ENCODE peak calls at places on chromosomes 12 and 14, in ten cellular contexts. One of them, this sample, is unnamed.

GRCh38 chr14:93944348-93945069 is 17.4 kb downstream of the FAM181A start:
- DNase-seq in posterior vena cava: no peak
- DNase-seq in coronary artery: no peak
- DNase-seq in cerebellar cortex: no peak
- DNase-seq in non-pigmented ciliary epithelial cell: no peak
- DNase-seq in left ventricle myocardium inferior: no peak
- DNase-seq in cardiac muscle cell: no peak
- DNase-seq in GDM1: no peak
- DNase-seq in A549: no peak
- DNase-seq in lung: no peak
- DNase-seq in this sample: no peak

GRCh38 chr12:55955800-55956508 is 9.9 kb downstream of the PMEL start:
- DNase-seq in posterior vena cava: no peak
- DNase-seq in coronary artery: no peak
- DNase-seq in cerebellar cortex: no peak
- DNase-seq in non-pigmented ciliary epithelial cell: no peak
- DNase-seq in left ventricle myocardium inferior: no peak
- DNase-seq in cardiac muscle cell: peak
- DNase-seq in GDM1: peak
- DNase-seq in A549: peak
- DNase-seq in lung: no peak
- DNase-seq in this sample: no peak

GRCh38 chr14:96104469-96105057 is 65.4 kb downstream of the C14orf132 start:
- DNase-seq in posterior vena cava: peak
- DNase-seq in coronary artery: peak
- DNase-seq in cerebellar cortex: no peak
- DNase-seq in non-pigmented ciliary epithelial cell: peak
- DNase-seq in left ventricle myocardium inferior: peak
- DNase-seq in cardiac muscle cell: peak
- DNase-seq in GDM1: no peak
- DNase-seq in A549: peak
- DNase-seq in lung: peak
- DNase-seq in this sample: no peak

GRCh38 chr14:99312106-99312505 is 40.1 kb upstream of the BCL11B start:
- DNase-seq in posterior vena cava: peak
- DNase-seq in coronary artery: no peak
- DNase-seq in cerebellar cortex: no peak
- DNase-seq in non-pigmented ciliary epithelial cell: no peak
- DNase-seq in left ventricle myocardium inferior: no peak
- DNase-seq in cardiac muscle cell: no peak
- DNase-seq in GDM1: no peak
- DNase-seq in A549: no peak
- DNase-seq in lung: no peak
- DNase-seq in this sample: no peak

GRCh38 chr14:53953828-53954550 is 2.6 kb downstream of the BMP4 start:
- DNase-seq in posterior vena cava: peak
- DNase-seq in coronary artery: no peak
- DNase-seq in cerebellar cortex: peak
- DNase-seq in non-pigmented ciliary epithelial cell: no peak
- DNase-seq in left ventricle myocardium inferior: peak
- DNase-seq in cardiac muscle cell: peak
- DNase-seq in GDM1: no peak
- DNase-seq in A549: peak
- DNase-seq in lung: no peak
- DNase-seq in this sample: no peak

GRCh38 chr14:68110989-68111704 is 291.6 kb downstream of the RAD51B start:
- DNase-seq in posterior vena cava: no peak
- DNase-seq in coronary artery: no peak
- DNase-seq in cerebellar cortex: no peak
- DNase-seq in non-pigmented ciliary epithelial cell: no peak
- DNase-seq in left ventricle myocardium inferior: no peak
- DNase-seq in cardiac muscle cell: no peak
- DNase-seq in GDM1: no peak
- DNase-seq in A549: no peak
- DNase-seq in lung: no peak
- DNase-seq in this sample: no peak

GRCh38 chr14:49206832-49207231 is 379.3 kb downstream of the RPS29 start:
- DNase-seq in posterior vena cava: no peak
- DNase-seq in coronary artery: no peak
- DNase-seq in cerebellar cortex: no peak
- DNase-seq in non-pigmented ciliary epithelial cell: no peak
- DNase-seq in left ventricle myocardium inferior: no peak
- DNase-seq in cardiac muscle cell: peak
- DNase-seq in GDM1: no peak
- DNase-seq in A549: no peak
- DNase-seq in lung: no peak
- DNase-seq in this sample: no peak

GRCh38 chr12:30286345-30286926 is 409.2 kb downstream of the IPO8 start:
- DNase-seq in posterior vena cava: no peak
- DNase-seq in coronary artery: no peak
- DNase-seq in cerebellar cortex: peak
- DNase-seq in non-pigmented ciliary epithelial cell: peak
- DNase-seq in left ventricle myocardium inferior: no peak
- DNase-seq in cardiac muscle cell: peak
- DNase-seq in GDM1: no peak
- DNase-seq in A549: peak
- DNase-seq in lung: no peak
- DNase-seq in this sample: no peak

GRCh38 chr14:81314443-81315175 is 85.5 kb downstream of the STON2 start:
- DNase-seq in posterior vena cava: no peak
- DNase-seq in coronary artery: no peak
- DNase-seq in cerebellar cortex: no peak
- DNase-seq in non-pigmented ciliary epithelial cell: no peak
- DNase-seq in left ventricle myocardium inferior: no peak
- DNase-seq in cardiac muscle cell: no peak
- DNase-seq in GDM1: no peak
- DNase-seq in A549: no peak
- DNase-seq in lung: no peak
- DNase-seq in this sample: no peak

GRCh38 chr12:54135621-54136027 is 53.2 kb downstream of the SMUG1 start:
- DNase-seq in posterior vena cava: peak
- DNase-seq in coronary artery: no peak
- DNase-seq in cerebellar cortex: no peak
- DNase-seq in non-pigmented ciliary epithelial cell: no peak
- DNase-seq in left ventricle myocardium inferior: no peak
- DNase-seq in cardiac muscle cell: no peak
- DNase-seq in GDM1: no peak
- DNase-seq in A549: no peak
- DNase-seq in lung: no peak
- DNase-seq in this sample: no peak

GRCh38 chr12:3207858-3208257 is 130.7 kb downstream of the TSPAN9 start:
- DNase-seq in posterior vena cava: no peak
- DNase-seq in coronary artery: no peak
- DNase-seq in cerebellar cortex: peak
- DNase-seq in non-pigmented ciliary epithelial cell: no peak
- DNase-seq in left ventricle myocardium inferior: no peak
- DNase-seq in cardiac muscle cell: no peak
- DNase-seq in GDM1: no peak
- DNase-seq in A549: no peak
- DNase-seq in lung: no peak
- DNase-seq in this sample: no peak

GRCh38 chr14:74658535-74659130 is 46.6 kb upstream of the LTBP2 start:
- DNase-seq in posterior vena cava: no peak
- DNase-seq in coronary artery: no peak
- DNase-seq in cerebellar cortex: no peak
- DNase-seq in non-pigmented ciliary epithelial cell: no peak
- DNase-seq in left ventricle myocardium inferior: no peak
- DNase-seq in cardiac muscle cell: peak
- DNase-seq in GDM1: no peak
- DNase-seq in A549: no peak
- DNase-seq in lung: no peak
- DNase-seq in this sample: no peak

GRCh38 chr12:91419809-91420208 is 237.2 kb upstream of the DCN start:
- DNase-seq in posterior vena cava: no peak
- DNase-seq in coronary artery: no peak
- DNase-seq in cerebellar cortex: no peak
- DNase-seq in non-pigmented ciliary epithelial cell: no peak
- DNase-seq in left ventricle myocardium inferior: no peak
- DNase-seq in cardiac muscle cell: no peak
- DNase-seq in GDM1: no peak
- DNase-seq in A549: no peak
- DNase-seq in lung: no peak
- DNase-seq in this sample: no peak

GRCh38 chr12:109432431-109432830 is 44.7 kb downstream of the KCTD10 start:
- DNase-seq in posterior vena cava: no peak
- DNase-seq in coronary artery: no peak
- DNase-seq in cerebellar cortex: no peak
- DNase-seq in non-pigmented ciliary epithelial cell: no peak
- DNase-seq in left ventricle myocardium inferior: no peak
- DNase-seq in cardiac muscle cell: no peak
- DNase-seq in GDM1: no peak
- DNase-seq in A549: no peak
- DNase-seq in lung: no peak
- DNase-seq in this sample: no peak

GRCh38 chr14:78207414-78207813 is 37.2 kb downstream of the NRXN3 start:
- DNase-seq in posterior vena cava: no peak
- DNase-seq in coronary artery: no peak
- DNase-seq in cerebellar cortex: no peak
- DNase-seq in non-pigmented ciliary epithelial cell: no peak
- DNase-seq in left ventricle myocardium inferior: no peak
- DNase-seq in cardiac muscle cell: no peak
- DNase-seq in GDM1: no peak
- DNase-seq in A549: no peak
- DNase-seq in lung: no peak
- DNase-seq in this sample: no peak

GRCh38 chr12:26176725-26177124 is 18.6 kb upstream of the SSPN start:
- DNase-seq in posterior vena cava: no peak
- DNase-seq in coronary artery: no peak
- DNase-seq in cerebellar cortex: no peak
- DNase-seq in non-pigmented ciliary epithelial cell: no peak
- DNase-seq in left ventricle myocardium inferior: no peak
- DNase-seq in cardiac muscle cell: no peak
- DNase-seq in GDM1: no peak
- DNase-seq in A549: no peak
- DNase-seq in lung: no peak
- DNase-seq in this sample: no peak

GRCh38 chr12:54036620-54037359 is 3.9 kb downstream of the HOXC5 start:
- DNase-seq in posterior vena cava: no peak
- DNase-seq in coronary artery: no peak
- DNase-seq in cerebellar cortex: no peak
- DNase-seq in non-pigmented ciliary epithelial cell: no peak
- DNase-seq in left ventricle myocardium inferior: no peak
- DNase-seq in cardiac muscle cell: no peak
- DNase-seq in GDM1: no peak
- DNase-seq in A549: peak
- DNase-seq in lung: no peak
- DNase-seq in this sample: no peak

GRCh38 chr14:33347816-33348215 is 409.1 kb downstream of the NPAS3 start:
- DNase-seq in posterior vena cava: no peak
- DNase-seq in coronary artery: no peak
- DNase-seq in cerebellar cortex: no peak
- DNase-seq in non-pigmented ciliary epithelial cell: no peak
- DNase-seq in left ventricle myocardium inferior: no peak
- DNase-seq in cardiac muscle cell: no peak
- DNase-seq in GDM1: no peak
- DNase-seq in A549: no peak
- DNase-seq in lung: no peak
- DNase-seq in this sample: no peak

GRCh38 chr14:89618821-89619551 is 202.0 kb upstream of the FOXN3 start:
- DNase-seq in posterior vena cava: peak
- DNase-seq in coronary artery: peak
- DNase-seq in cerebellar cortex: peak
- DNase-seq in non-pigmented ciliary epithelial cell: no peak
- DNase-seq in left ventricle myocardium inferior: peak
- DNase-seq in cardiac muscle cell: peak
- DNase-seq in GDM1: peak
- DNase-seq in A549: peak
- DNase-seq in lung: peak
- DNase-seq in this sample: peak

GRCh38 chr14:105878554-105878953 is 352.2 kb downstream of the TMEM121 start:
- DNase-seq in posterior vena cava: peak
- DNase-seq in coronary artery: peak
- DNase-seq in cerebellar cortex: no peak
- DNase-seq in non-pigmented ciliary epithelial cell: no peak
- DNase-seq in left ventricle myocardium inferior: peak
- DNase-seq in cardiac muscle cell: no peak
- DNase-seq in GDM1: no peak
- DNase-seq in A549: no peak
- DNase-seq in lung: no peak
- DNase-seq in this sample: no peak

GRCh38 chr12:104094284-104094683 is 30.0 kb downstream of the HCFC2 start:
- DNase-seq in posterior vena cava: no peak
- DNase-seq in coronary artery: no peak
- DNase-seq in cerebellar cortex: no peak
- DNase-seq in non-pigmented ciliary epithelial cell: peak
- DNase-seq in left ventricle myocardium inferior: no peak
- DNase-seq in cardiac muscle cell: no peak
- DNase-seq in GDM1: no peak
- DNase-seq in A549: no peak
- DNase-seq in lung: no peak
- DNase-seq in this sample: no peak

GRCh38 chr12:25694072-25694471 is 141.0 kb upstream of the LMNTD1 start:
- DNase-seq in posterior vena cava: no peak
- DNase-seq in coronary artery: no peak
- DNase-seq in cerebellar cortex: no peak
- DNase-seq in non-pigmented ciliary epithelial cell: peak
- DNase-seq in left ventricle myocardium inferior: no peak
- DNase-seq in cardiac muscle cell: peak
- DNase-seq in GDM1: no peak
- DNase-seq in A549: no peak
- DNase-seq in lung: no peak
- DNase-seq in this sample: no peak

GRCh38 chr14:102759416-102759815 is 17.8 kb upstream of the TRAF3 start:
- DNase-seq in posterior vena cava: no peak
- DNase-seq in coronary artery: no peak
- DNase-seq in cerebellar cortex: no peak
- DNase-seq in non-pigmented ciliary epithelial cell: no peak
- DNase-seq in left ventricle myocardium inferior: no peak
- DNase-seq in cardiac muscle cell: no peak
- DNase-seq in GDM1: peak
- DNase-seq in A549: no peak
- DNase-seq in lung: no peak
- DNase-seq in this sample: no peak

GRCh38 chr14:76690502-76691105 is 70.7 kb upstream of the VASH1 start:
- DNase-seq in posterior vena cava: no peak
- DNase-seq in coronary artery: no peak
- DNase-seq in cerebellar cortex: no peak
- DNase-seq in non-pigmented ciliary epithelial cell: no peak
- DNase-seq in left ventricle myocardium inferior: no peak
- DNase-seq in cardiac muscle cell: no peak
- DNase-seq in GDM1: no peak
- DNase-seq in A549: no peak
- DNase-seq in lung: no peak
- DNase-seq in this sample: no peak

GRCh38 chr12:70664463-70664862 is 27.2 kb upstream of the PTPRB start:
- DNase-seq in posterior vena cava: no peak
- DNase-seq in coronary artery: no peak
- DNase-seq in cerebellar cortex: peak
- DNase-seq in non-pigmented ciliary epithelial cell: no peak
- DNase-seq in left ventricle myocardium inferior: no peak
- DNase-seq in cardiac muscle cell: peak
- DNase-seq in GDM1: no peak
- DNase-seq in A549: no peak
- DNase-seq in lung: no peak
- DNase-seq in this sample: no peak

GRCh38 chr12:124131671-124132058 is 158.7 kb downstream of the ZNF664 start:
- DNase-seq in posterior vena cava: no peak
- DNase-seq in coronary artery: no peak
- DNase-seq in cerebellar cortex: no peak
- DNase-seq in non-pigmented ciliary epithelial cell: no peak
- DNase-seq in left ventricle myocardium inferior: no peak
- DNase-seq in cardiac muscle cell: no peak
- DNase-seq in GDM1: no peak
- DNase-seq in A549: no peak
- DNase-seq in lung: no peak
- DNase-seq in this sample: no peak

GRCh38 chr12:49867580-49868341 is 24.9 kb upstream of the BCDIN3D start:
- DNase-seq in posterior vena cava: peak
- DNase-seq in coronary artery: peak
- DNase-seq in cerebellar cortex: peak
- DNase-seq in non-pigmented ciliary epithelial cell: no peak
- DNase-seq in left ventricle myocardium inferior: no peak
- DNase-seq in cardiac muscle cell: peak
- DNase-seq in GDM1: no peak
- DNase-seq in A549: no peak
- DNase-seq in lung: peak
- DNase-seq in this sample: no peak

GRCh38 chr14:106174206-106174605 is 647.8 kb downstream of the TMEM121 start:
- DNase-seq in posterior vena cava: no peak
- DNase-seq in coronary artery: no peak
- DNase-seq in cerebellar cortex: no peak
- DNase-seq in non-pigmented ciliary epithelial cell: no peak
- DNase-seq in left ventricle myocardium inferior: no peak
- DNase-seq in cardiac muscle cell: no peak
- DNase-seq in GDM1: no peak
- DNase-seq in A549: no peak
- DNase-seq in lung: no peak
- DNase-seq in this sample: no peak

This sample was measured in dorsolateral prefrontal cortex.